ENCODE peak calls at places on chromosome 14, in five cellular contexts. F, V, X, L and G are unnamed samples.

GRCh38 chr14:70045715-70046535 is 142.8 kb downstream of the SLC8A3 start:
- DNase-seq in F (peak; percentile 79), V (no peak), X (peak; percentile 24), L (peak; percentile 51), G (peak; percentile 55)

GRCh38 chr14:86654558-86655184 is 1124.7 kb downstream of the FLRT2 start:
- DNase-seq in F (peak; percentile 22), V (peak; percentile 40), X (peak; percentile 18), L (peak; percentile 23), G (peak; percentile 51)

GRCh38 chr14:70339039-70339438 is 20.4 kb downstream of the COX16 start:
- DNase-seq in F (no peak), V (no peak), X (no peak), L (no peak), G (no peak)

GRCh38 chr14:53032161-53032803 is 81.4 kb upstream of the FERMT2 start:
- DNase-seq in F (no peak), V (no peak), X (no peak), L (no peak), G (peak; percentile 5)

GRCh38 chr14:104876251-104876699 is 11.2 kb downstream of the CEP170B start:
- DNase-seq in F (peak; percentile 95), V (peak; percentile 43), X (no peak), L (no peak), G (no peak)

GRCh38 chr14:100364403-100364802 is 41.3 kb downstream of the SLC25A47 start:
- DNase-seq in F (no peak), V (no peak), X (no peak), L (no peak), G (no peak)

GRCh38 chr14:88426271-88426670 is 40.8 kb downstream of the SPATA7 start:
- DNase-seq in F (no peak), V (no peak), X (no peak), L (no peak), G (no peak)

GRCh38 chr14:72752034-72752412 is 141.9 kb downstream of the DPF3 start:
- DNase-seq in F (no peak), V (no peak), X (no peak), L (no peak), G (no peak)

GRCh38 chr14:79180656-79181055 is 1010.5 kb downstream of the NRXN3 start:
- DNase-seq in F (no peak), V (no peak), X (no peak), L (no peak), G (no peak)

GRCh38 chr14:35534130-35534883 is at the start of gene INSM2:
- DNase-seq in F (peak; percentile 22), V (no peak), X (no peak), L (no peak), G (peak; percentile 42)

GRCh38 chr14:59320771-59321170 is 132.3 kb downstream of the DAAM1 start:
- DNase-seq in F (no peak), V (no peak), X (no peak), L (no peak), G (no peak)